ENCODE peak calls at places on chromosomes 11 and 22, in four cellular contexts. One of them, this sample, is unnamed.

GRCh38 chr11:5042091-5042490 is 4.2 kb upstream of the OR52J3 start:
- DNase-seq in CD4-positive, CD25-positive, alpha-beta regulatory T cell: no peak
- DNase-seq in Panc1: no peak
- DNase-seq in lung: no peak
- DNase-seq in this sample: no peak

GRCh38 chr11:112425121-112425520 is 164.5 kb upstream of the PLET1 start:
- DNase-seq in CD4-positive, CD25-positive, alpha-beta regulatory T cell: no peak
- DNase-seq in Panc1: no peak
- DNase-seq in lung: no peak
- DNase-seq in this sample: no peak

GRCh38 chr11:125261471-125262087 is 97.0 kb downstream of the PKNOX2 start:
- DNase-seq in CD4-positive, CD25-positive, alpha-beta regulatory T cell: no peak
- DNase-seq in Panc1: no peak
- DNase-seq in lung: no peak
- DNase-seq in this sample: no peak

GRCh38 chr11:46353706-46354105 is 6.4 kb downstream of the DGKZ start:
- DNase-seq in CD4-positive, CD25-positive, alpha-beta regulatory T cell: no peak
- DNase-seq in Panc1: no peak
- DNase-seq in lung: no peak
- DNase-seq in this sample: no peak

GRCh38 chr11:41189711-41190477 is 269.6 kb downstream of the LRRC4C start:
- DNase-seq in CD4-positive, CD25-positive, alpha-beta regulatory T cell: no peak
- DNase-seq in Panc1: no peak
- DNase-seq in lung: no peak
- DNase-seq in this sample: no peak

GRCh38 chr22:28989035-28989464 is 72.6 kb downstream of the C22orf31 start:
- DNase-seq in CD4-positive, CD25-positive, alpha-beta regulatory T cell: no peak
- DNase-seq in Panc1: no peak
- DNase-seq in lung: no peak
- DNase-seq in this sample: no peak

GRCh38 chr11:47858169-47858543 is 10.0 kb upstream of the NUP160 start:
- DNase-seq in CD4-positive, CD25-positive, alpha-beta regulatory T cell: no peak
- DNase-seq in Panc1: peak; percentile 66
- DNase-seq in lung: no peak
- DNase-seq in this sample: no peak

GRCh38 chr11:64084962-64085710 is 49.4 kb downstream of the FLRT1 start:
- DNase-seq in CD4-positive, CD25-positive, alpha-beta regulatory T cell: no peak
- DNase-seq in Panc1: no peak
- DNase-seq in lung: no peak
- DNase-seq in this sample: no peak

GRCh38 chr11:31236052-31236652 is 133.4 kb downstream of the DCDC1 start:
- DNase-seq in CD4-positive, CD25-positive, alpha-beta regulatory T cell: no peak
- DNase-seq in Panc1: no peak
- DNase-seq in lung: no peak
- DNase-seq in this sample: peak; percentile 8

GRCh38 chr22:36819112-36819511 is 2.3 kb upstream of the PVALB start:
- DNase-seq in CD4-positive, CD25-positive, alpha-beta regulatory T cell: no peak
- DNase-seq in Panc1: no peak
- DNase-seq in lung: no peak
- DNase-seq in this sample: no peak

DNA sequence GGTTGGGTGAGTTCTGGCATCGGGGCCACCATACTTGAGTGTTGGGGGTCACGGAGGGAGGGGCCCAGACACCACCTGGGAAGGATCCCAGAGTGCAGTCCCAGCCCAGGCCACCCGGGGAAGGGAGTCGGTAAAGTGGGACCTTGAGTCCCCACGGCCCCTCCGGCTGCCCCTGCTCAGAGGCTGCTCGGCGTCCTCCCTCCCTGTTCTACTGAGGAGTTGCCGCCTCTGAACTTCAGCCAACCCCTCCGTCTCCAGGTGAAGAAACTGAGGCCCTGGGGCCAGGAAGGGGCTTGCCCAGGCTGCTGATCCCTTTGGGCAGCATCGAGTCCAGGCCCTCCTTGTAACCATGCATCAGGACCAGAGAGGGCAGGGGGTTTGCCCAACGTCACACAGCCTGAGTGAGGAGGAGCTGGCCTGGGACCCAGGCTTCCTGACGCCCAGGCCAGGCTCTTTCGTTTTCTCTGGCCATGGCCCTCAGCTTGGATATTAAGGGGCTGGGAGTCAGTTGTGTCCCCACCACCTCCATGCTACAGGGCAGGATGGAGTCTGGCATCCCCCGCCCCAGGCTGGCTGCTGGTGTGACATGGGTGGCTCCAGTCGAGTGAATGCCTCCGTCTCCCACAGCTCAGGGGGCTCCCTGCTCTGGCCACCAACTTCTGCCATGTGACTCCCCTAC is 1.3 kb downstream of the PARVG start:
- DNase-seq in CD4-positive, CD25-positive, alpha-beta regulatory T cell: no peak
- DNase-seq in Panc1: no peak
- DNase-seq in lung: no peak
- DNase-seq in this sample: no peak
- H3K27ac ChIP-seq in CD4-positive, CD25-positive, alpha-beta regulatory T cell: peak overlapping the region; percentile 78
- H3K27ac ChIP-seq in Panc1: no peak overlapping the region
- H3K27ac ChIP-seq in lung: peak overlapping the region; percentile 83
- H3K27ac ChIP-seq in this sample: no peak overlapping the region

DNA sequence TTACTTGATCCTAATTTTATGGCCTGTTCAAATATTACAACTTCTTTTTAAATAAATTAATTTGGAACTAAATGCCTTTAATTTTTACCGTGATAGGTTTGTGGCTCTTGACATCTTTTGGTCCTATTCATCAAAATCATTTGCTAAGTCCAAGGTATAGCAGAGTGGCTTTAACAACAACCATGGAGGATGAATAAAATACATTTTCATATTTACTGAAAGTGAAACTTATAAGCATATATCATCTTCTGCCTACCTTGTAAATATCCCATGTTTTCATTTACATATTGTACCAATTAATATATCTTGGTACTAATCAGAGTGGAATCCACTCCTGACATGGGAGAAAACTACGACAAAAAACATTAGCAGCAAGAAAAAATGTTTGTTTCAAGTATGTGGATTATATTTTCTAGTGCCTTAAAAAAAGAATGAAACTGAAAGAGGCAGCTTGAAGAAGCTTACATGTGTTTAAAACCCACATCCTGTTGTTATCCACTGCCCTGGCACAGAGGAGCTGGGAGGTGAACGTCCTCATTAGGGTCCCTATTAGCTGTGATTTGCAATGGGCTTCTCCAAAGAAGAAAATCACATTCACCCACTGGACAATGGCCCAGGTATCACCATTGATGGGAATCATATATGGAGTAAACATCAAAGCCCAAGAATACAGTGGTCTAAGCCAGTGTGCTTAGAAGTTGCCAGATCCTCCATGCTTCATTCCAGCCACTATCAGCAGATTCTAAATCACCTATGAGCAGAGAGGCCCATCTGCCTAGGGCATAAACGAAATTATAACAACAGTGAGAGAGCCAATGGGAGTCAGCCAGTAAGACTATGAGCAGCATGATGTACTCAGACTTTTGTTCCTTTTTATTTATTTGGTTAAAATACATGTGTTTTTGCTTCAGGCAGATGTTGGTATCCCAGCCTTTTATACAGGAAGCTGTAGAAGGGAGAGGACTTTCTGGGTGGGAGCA is 84.7 kb downstream of the MAML2 start:
- DNase-seq in CD4-positive, CD25-positive, alpha-beta regulatory T cell: peak; percentile 78
- DNase-seq in Panc1: no peak
- DNase-seq in lung: no peak
- DNase-seq in this sample: peak; percentile 81
- H3K27ac ChIP-seq in CD4-positive, CD25-positive, alpha-beta regulatory T cell: peak overlapping the region; percentile 87
- H3K27ac ChIP-seq in Panc1: no peak overlapping the region
- H3K27ac ChIP-seq in lung: peak overlapping the region; percentile 66
- H3K27ac ChIP-seq in this sample: peak overlapping the region; percentile 81

GRCh38 chr11:61447601-61448551 is 18.0 kb downstream of the SDHAF2 start:
- DNase-seq in CD4-positive, CD25-positive, alpha-beta regulatory T cell: no peak
- DNase-seq in Panc1: no peak
- DNase-seq in lung: no peak
- DNase-seq in this sample: no peak
- H3K27ac ChIP-seq in CD4-positive, CD25-positive, alpha-beta regulatory T cell: no peak overlapping the region
- H3K27ac ChIP-seq in Panc1: no peak overlapping the region
- H3K27ac ChIP-seq in lung: no peak overlapping the region
- H3K27ac ChIP-seq in this sample: no peak overlapping the region

GRCh38 chr22:35369996-35370395 is 10.9 kb upstream of the HMOX1 start:
- DNase-seq in CD4-positive, CD25-positive, alpha-beta regulatory T cell: no peak
- DNase-seq in Panc1: no peak
- DNase-seq in lung: no peak
- DNase-seq in this sample: no peak

GRCh38 chr22:35368386-35368785 is 12.5 kb upstream of the HMOX1 start:
- DNase-seq in CD4-positive, CD25-positive, alpha-beta regulatory T cell: no peak
- DNase-seq in Panc1: no peak
- DNase-seq in lung: no peak
- DNase-seq in this sample: no peak

GRCh38 chr22:35363571-35364086 is 17.3 kb upstream of the HMOX1 start:
- DNase-seq in CD4-positive, CD25-positive, alpha-beta regulatory T cell: no peak
- DNase-seq in Panc1: no peak
- DNase-seq in lung: no peak
- DNase-seq in this sample: no peak

DNA sequence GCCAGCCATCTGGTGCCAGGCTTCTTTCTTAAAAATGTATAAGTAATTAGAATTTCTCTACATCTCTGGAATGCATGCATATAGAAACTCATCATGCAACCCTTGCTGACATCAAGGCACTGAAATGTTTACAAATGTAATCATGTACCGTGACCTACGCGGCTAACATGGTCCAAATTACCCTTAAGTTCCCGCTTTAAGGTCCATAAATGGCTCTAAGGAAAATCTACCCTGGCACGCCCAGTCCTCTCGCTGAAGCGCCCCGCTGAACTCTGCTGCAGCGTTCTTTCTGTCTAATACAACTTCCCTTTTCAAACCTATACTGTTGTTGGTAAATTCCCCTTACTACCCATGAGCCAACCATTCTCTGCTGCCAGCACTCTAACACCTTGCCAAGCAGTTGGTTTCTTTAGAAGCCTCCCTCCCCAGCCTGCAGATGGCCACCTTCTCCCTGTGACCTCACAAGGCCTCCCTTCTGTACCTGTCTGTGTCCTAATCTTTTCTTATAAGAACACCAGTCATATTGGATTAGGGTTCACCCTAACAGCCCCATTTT is 13.5 kb upstream of the HMOX1 start:
- DNase-seq in CD4-positive, CD25-positive, alpha-beta regulatory T cell: no peak
- DNase-seq in Panc1: no peak
- DNase-seq in lung: no peak
- DNase-seq in this sample: peak; percentile 67
- H3K27ac ChIP-seq in CD4-positive, CD25-positive, alpha-beta regulatory T cell: no peak overlapping the region
- H3K27ac ChIP-seq in Panc1: no peak overlapping the region
- H3K27ac ChIP-seq in lung: no peak overlapping the region
- H3K27ac ChIP-seq in this sample: peak overlapping the region; percentile 10

GRCh38 chr11:119728226-119728626 is 774 bp downstream of the NECTIN1 start:
- DNase-seq in CD4-positive, CD25-positive, alpha-beta regulatory T cell: peak; percentile 15
- DNase-seq in Panc1: no peak
- DNase-seq in lung: no peak
- DNase-seq in this sample: peak; percentile 14
- H3K27ac ChIP-seq in CD4-positive, CD25-positive, alpha-beta regulatory T cell: no peak overlapping the region
- H3K27ac ChIP-seq in Panc1: peak overlapping the region; percentile 24
- H3K27ac ChIP-seq in lung: peak overlapping the region; percentile 26
- H3K27ac ChIP-seq in this sample: no peak overlapping the region

GRCh38 chr22:30575859-30576258 is 1.4 kb upstream of the GAL3ST1 start:
- DNase-seq in CD4-positive, CD25-positive, alpha-beta regulatory T cell: no peak
- DNase-seq in Panc1: no peak
- DNase-seq in lung: no peak
- DNase-seq in this sample: no peak

GRCh38 chr22:30574095-30574981 is at the start of gene GAL3ST1:
- DNase-seq in CD4-positive, CD25-positive, alpha-beta regulatory T cell: no peak
- DNase-seq in Panc1: no peak
- DNase-seq in lung: no peak
- DNase-seq in this sample: no peak

GRCh38 chr22:30573594-30574094 is 821 bp downstream of the GAL3ST1 start:
- DNase-seq in CD4-positive, CD25-positive, alpha-beta regulatory T cell: no peak
- DNase-seq in Panc1: no peak
- DNase-seq in lung: no peak
- DNase-seq in this sample: no peak

GRCh38 chr22:30572840-30573593 is 1.4 kb downstream of the GAL3ST1 start:
- DNase-seq in CD4-positive, CD25-positive, alpha-beta regulatory T cell: no peak
- DNase-seq in Panc1: no peak
- DNase-seq in lung: no peak
- DNase-seq in this sample: no peak

GRCh38 chr22:30575011-30575671 is 676 bp upstream of the GAL3ST1 start:
- DNase-seq in CD4-positive, CD25-positive, alpha-beta regulatory T cell: no peak
- DNase-seq in Panc1: no peak
- DNase-seq in lung: peak; percentile 35
- DNase-seq in this sample: no peak
- H3K27ac ChIP-seq in CD4-positive, CD25-positive, alpha-beta regulatory T cell: no peak overlapping the region
- H3K27ac ChIP-seq in Panc1: no peak overlapping the region
- H3K27ac ChIP-seq in lung: no peak overlapping the region
- H3K27ac ChIP-seq in this sample: no peak overlapping the region

GRCh38 chr22:17853066-17853465 is 78.8 kb upstream of the BID start:
- DNase-seq in CD4-positive, CD25-positive, alpha-beta regulatory T cell: no peak
- DNase-seq in Panc1: no peak
- DNase-seq in lung: no peak
- DNase-seq in this sample: no peak
- H3K27ac ChIP-seq in CD4-positive, CD25-positive, alpha-beta regulatory T cell: no peak overlapping the region
- H3K27ac ChIP-seq in Panc1: no peak overlapping the region
- H3K27ac ChIP-seq in lung: no peak overlapping the region
- H3K27ac ChIP-seq in this sample: no peak overlapping the region

GRCh38 chr11:57305523-57305922 is 19.2 kb downstream of the TNKS1BP1 start:
- DNase-seq in CD4-positive, CD25-positive, alpha-beta regulatory T cell: no peak
- DNase-seq in Panc1: no peak
- DNase-seq in lung: no peak
- DNase-seq in this sample: no peak
- H3K27ac ChIP-seq in CD4-positive, CD25-positive, alpha-beta regulatory T cell: no peak overlapping the region
- H3K27ac ChIP-seq in Panc1: no peak overlapping the region
- H3K27ac ChIP-seq in lung: no peak overlapping the region
- H3K27ac ChIP-seq in this sample: no peak overlapping the region

GRCh38 chr11:70829160-70829899 is 423.0 kb downstream of the SHANK2 start:
- DNase-seq in CD4-positive, CD25-positive, alpha-beta regulatory T cell: no peak
- DNase-seq in Panc1: no peak
- DNase-seq in lung: no peak
- DNase-seq in this sample: no peak
- H3K27ac ChIP-seq in CD4-positive, CD25-positive, alpha-beta regulatory T cell: no peak overlapping the region
- H3K27ac ChIP-seq in Panc1: no peak overlapping the region
- H3K27ac ChIP-seq in lung: no peak overlapping the region
- H3K27ac ChIP-seq in this sample: no peak overlapping the region

DNA sequence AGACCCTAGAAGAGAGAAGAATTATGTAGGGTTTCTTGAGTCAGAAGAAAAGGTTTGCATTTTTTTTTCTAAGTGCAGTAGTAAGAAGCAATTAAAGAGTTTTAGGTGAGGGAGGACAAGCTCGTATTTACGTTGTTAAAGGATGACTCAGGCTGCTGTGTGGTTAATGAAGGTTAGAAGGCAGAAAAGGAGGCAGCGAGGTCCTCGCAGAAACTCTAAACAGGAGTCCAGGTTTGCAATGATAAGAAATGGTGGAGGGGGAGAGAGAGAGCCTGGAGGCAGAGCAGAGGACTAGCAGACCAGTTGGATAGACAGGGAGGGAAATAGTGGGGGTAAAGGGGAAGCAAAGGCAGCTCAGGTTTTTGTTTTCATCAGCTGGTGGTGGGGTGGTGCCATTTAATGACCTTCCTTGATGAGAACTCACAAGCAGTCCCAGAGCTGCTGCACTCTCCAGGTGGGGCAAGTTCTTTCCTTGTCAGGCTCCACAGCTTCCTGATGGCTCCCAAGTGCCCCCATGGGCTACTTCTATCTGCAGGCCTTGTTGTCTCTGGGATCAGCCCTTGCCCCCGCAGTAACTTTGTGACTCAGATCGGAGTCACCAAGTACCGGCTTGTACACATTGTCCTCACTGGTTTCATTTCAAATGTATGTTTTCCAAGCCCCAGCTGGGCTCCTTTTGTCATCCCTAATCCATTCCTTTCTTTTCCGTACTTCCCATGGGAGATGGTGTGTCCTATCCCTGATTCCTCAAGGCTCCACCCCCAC is 8.3 kb upstream of the INSC start:
- DNase-seq in CD4-positive, CD25-positive, alpha-beta regulatory T cell: no peak
- DNase-seq in Panc1: no peak
- DNase-seq in lung: no peak
- DNase-seq in this sample: no peak
- H3K27ac ChIP-seq in CD4-positive, CD25-positive, alpha-beta regulatory T cell: no peak overlapping the region
- H3K27ac ChIP-seq in Panc1: no peak overlapping the region
- H3K27ac ChIP-seq in lung: no peak overlapping the region
- H3K27ac ChIP-seq in this sample: no peak overlapping the region

This sample was measured in OCI-LY7.